ENCODE peak calls at places on chromosome 12, in five cellular contexts. K, S, M, X and H are unnamed samples. For H3K4me1 and H3K9me3, the result is how much of the 10 kb centered on the place peaks cover.

GRCh38 chr12:100706029-100706428 is 88.5 kb upstream of the ANO4 start:
- DNase-seq in K (no peak), S (no peak), M (peak), X (no peak), H (peak)

GRCh38 chr12:51838036-51838435 is 10.5 kb downstream of the FIGNL2 start:
- DNase-seq in K (no peak), S (no peak), M (no peak), X (no peak), H (no peak)

GRCh38 chr12:113152835-113153814 is 3.6 kb downstream of the CFAP73 start:
- DNase-seq in K (no peak), S (no peak), M (peak), X (peak), H (peak)

GRCh38 chr12:10241276-10241675 is 28.6 kb downstream of the GABARAPL1 start:
- DNase-seq in K (no peak), S (no peak), M (no peak), X (no peak), H (peak)

GRCh38 chr12:106046301-106046846 is 92.4 kb downstream of the NUAK1 start:
- DNase-seq in K (no peak), S (no peak), M (no peak), X (no peak), H (no peak)

GRCh38 chr12:3076730-3077571 is at the start of gene TSPAN9:
- DNase-seq in K (peak), S (peak), M (peak), X (peak), H (peak)

GRCh38 chr12:69583203-69583602 is 2.1 kb upstream of the CCT2 start:
- DNase-seq in K (no peak), S (no peak), M (no peak), X (no peak), H (peak)

GRCh38 chr12:18747960-18748359 is 10.0 kb downstream of the CAPZA3 start:
- DNase-seq in K (no peak), S (no peak), M (peak), X (no peak), H (peak)

GRCh38 chr12:27615331-27615891 is 80.8 kb upstream of the REP15 start:
- DNase-seq in K (no peak), S (no peak), M (peak), X (no peak), H (peak)

GRCh38 chr12:50618864-50619609 is 114.3 kb downstream of the DIP2B start:
- DNase-seq in K (no peak), S (no peak), M (peak), X (no peak), H (no peak)

GRCh38 chr12:52918784-52919183 is 13.9 kb upstream of the KRT8 start:
- DNase-seq in K (no peak), S (no peak), M (no peak), X (no peak), H (no peak)

GRCh38 chr12:76299536-76300296 is 48.5 kb downstream of the BBS10 start:
- DNase-seq in K (no peak), S (no peak), M (no peak), X (no peak), H (no peak)

GRCh38 chr12:20567413-20567812 is 127.7 kb upstream of the SLCO1C1 start:
- DNase-seq in K (no peak), S (no peak), M (peak), X (no peak), H (no peak)

GRCh38 chr12:7542813-7543212 is 39.2 kb upstream of the CD163 start:
- DNase-seq in K (no peak), S (no peak), M (peak), X (no peak), H (no peak)

GRCh38 chr12:70190252-70191010 is 52.8 kb upstream of the CNOT2 start:
- DNase-seq in K (no peak), S (no peak), M (peak), X (no peak), H (peak)

GRCh38 chr12:124607681-124608425 is 40.4 kb upstream of the NCOR2 start:
- DNase-seq in K (no peak), S (no peak), M (no peak), X (no peak), H (no peak)

GRCh38 chr12:107127482-107128185 is 34.3 kb upstream of the CRY1 start:
- DNase-seq in K (no peak), S (no peak), M (no peak), X (no peak), H (peak)

GRCh38 chr12:110105961-110106540 is 18.1 kb upstream of the IFT81 start:
- DNase-seq in K (no peak), S (no peak), M (peak), X (no peak), H (no peak)

GRCh38 chr12:89225808-89226368 is 126.4 kb downstream of the DUSP6 start:
- DNase-seq in K (no peak), S (no peak), M (peak), X (no peak), H (no peak)

GRCh38 chr12:108938247-108938924 is 58.5 kb downstream of the DAO start:
- DNase-seq in K (no peak), S (no peak), M (no peak), X (no peak), H (no peak)

GRCh38 chr12:81284137-81284536 is 206.3 kb downstream of the ACSS3 start:
- DNase-seq in K (no peak), S (no peak), M (no peak), X (no peak), H (peak)

GRCh38 chr12:57909056-57909455 is 32.3 kb upstream of the ATP23 start:
- DNase-seq in K (no peak), S (no peak), M (no peak), X (no peak), H (no peak)

GRCh38 chr12:25855716-25856115 is 102.8 kb upstream of the RASSF8 start:
- DNase-seq in K (no peak), S (no peak), M (peak), X (no peak), H (no peak)

GRCh38 chr12:127509066-127509778 is 757.7 kb upstream of the TMEM132C start:
- DNase-seq in K (no peak), S (no peak), M (no peak), X (no peak), H (no peak)

GRCh38 chr12:84913151-84913550 is 552 bp upstream of the SLC6A15 start:
- DNase-seq in K (no peak), S (no peak), M (peak), X (no peak), H (no peak)

GRCh38 chr12:80422549-80422948 is 21.5 kb upstream of the PTPRQ start:
- DNase-seq in K (no peak), S (no peak), M (peak), X (no peak), H (no peak)

GRCh38 chr12:124443929-124444712 is 123.3 kb downstream of the NCOR2 start:
- DNase-seq in K (no peak), S (no peak), M (no peak), X (no peak), H (no peak)

GRCh38 chr12:49000346-49000745 is 1.2 kb upstream of the DDN start:
- DNase-seq in K (no peak), S (no peak), M (no peak), X (no peak), H (no peak)

GRCh38 chr12:18313316-18313715 is 52.0 kb downstream of the PIK3C2G start:
- DNase-seq in K (no peak), S (no peak), M (no peak), X (no peak), H (no peak)

GRCh38 chr12:52862023-52862422 is 13.2 kb upstream of the KRT78 start:
- DNase-seq in K (no peak), S (no peak), M (no peak), X (no peak), H (no peak)

GRCh38 chr12:93050748-93051081 is 121.6 kb upstream of the EEA1 start:
- DNase-seq in K (no peak), S (no peak), M (no peak), X (no peak), H (no peak)

GRCh38 chr12:93043877-93044209 is 114.7 kb upstream of the EEA1 start:
- DNase-seq in K (no peak), S (no peak), M (no peak), X (no peak), H (no peak)

GRCh38 chr12:93047118-93047517 is 118.0 kb upstream of the EEA1 start:
- DNase-seq in K (no peak), S (no peak), M (no peak), X (no peak), H (no peak)

GRCh38 chr12:93050026-93050747 is 121.1 kb upstream of the EEA1 start:
- DNase-seq in K (no peak), S (no peak), M (peak), X (no peak), H (no peak)

GRCh38 chr12:93048646-93049045 is 119.6 kb upstream of the EEA1 start:
- DNase-seq in K (no peak), S (no peak), M (no peak), X (no peak), H (no peak)
- H3K4me1 ChIP-seq in K (under half), S (under half), M (under half), X (under half), H (under half)

GRCh38 chr12:66502911-66503310 is 176.0 kb downstream of the GRIP1 start:
- DNase-seq in K (no peak), S (no peak), M (no peak), X (no peak), H (no peak)
- H3K9me3 ChIP-seq in K (under half), S (under half), M (under half), X (under half), H (under half)

GRCh38 chr12:24363177-24363754 is 413.8 kb upstream of the SOX5 start:
- DNase-seq in K (no peak), S (no peak), M (no peak), X (no peak), H (peak)

GRCh38 chr12:24366514-24366913 is 417.0 kb upstream of the SOX5 start:
- DNase-seq in K (no peak), S (no peak), M (no peak), X (no peak), H (no peak)

GRCh38 chr12:24361860-24362581 is 412.6 kb upstream of the SOX5 start:
- DNase-seq in K (no peak), S (no peak), M (no peak), X (no peak), H (no peak)

GRCh38 chr12:24360907-24361306 is 411.4 kb upstream of the SOX5 start:
- DNase-seq in K (no peak), S (no peak), M (peak), X (no peak), H (no peak)

GRCh38 chr12:24364921-24365320 is 415.5 kb upstream of the SOX5 start:
- DNase-seq in K (no peak), S (no peak), M (no peak), X (no peak), H (no peak)
- H3K4me1 ChIP-seq in K (under half), S (under half), M (under half), X (under half), H (under half)

GRCh38 chr12:133235401-133236112 is at the start of gene ANHX:
- DNase-seq in K (no peak), S (no peak), M (no peak), X (no peak), H (no peak)
- H3K9me3 ChIP-seq in K (under half), S (under half), M (under half), X (under half), H (under half)

DNA sequence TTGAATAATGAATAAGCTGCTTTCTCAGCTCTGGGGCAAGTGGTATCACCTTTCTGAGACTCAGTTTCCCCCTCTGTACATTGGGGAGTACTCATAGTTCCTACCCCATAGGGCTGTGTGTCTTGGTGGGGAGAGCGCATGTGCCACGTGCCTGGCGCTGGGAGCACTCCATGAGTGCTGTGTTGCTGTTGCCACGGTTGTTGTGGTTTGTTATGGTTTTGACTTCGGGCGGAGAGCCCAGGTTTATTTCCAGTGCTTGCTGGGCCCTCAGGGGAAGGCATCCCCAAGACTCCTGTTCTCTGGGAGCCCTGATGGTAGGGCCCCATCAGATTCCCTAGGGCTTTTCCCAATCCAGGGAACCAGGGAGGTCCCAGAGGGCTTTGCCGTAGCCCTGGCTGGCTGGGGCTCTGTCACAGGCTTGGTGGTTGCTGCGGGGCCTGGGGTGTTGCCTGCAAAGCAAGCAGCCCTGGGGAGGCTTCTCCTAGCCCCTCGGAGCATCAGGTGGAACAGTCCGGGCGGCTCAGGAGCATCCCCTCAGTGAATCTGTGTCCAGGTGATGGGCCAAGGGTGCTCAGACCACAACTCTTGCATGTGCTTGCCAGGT is 18.6 kb downstream of the SH2B3 start:
- DNase-seq in K (no peak), S (no peak), M (no peak), X (no peak), H (no peak)
- H3K4me1 ChIP-seq in K (under half), S (under half), M (under half), X (half or more), H (under half)

DNA sequence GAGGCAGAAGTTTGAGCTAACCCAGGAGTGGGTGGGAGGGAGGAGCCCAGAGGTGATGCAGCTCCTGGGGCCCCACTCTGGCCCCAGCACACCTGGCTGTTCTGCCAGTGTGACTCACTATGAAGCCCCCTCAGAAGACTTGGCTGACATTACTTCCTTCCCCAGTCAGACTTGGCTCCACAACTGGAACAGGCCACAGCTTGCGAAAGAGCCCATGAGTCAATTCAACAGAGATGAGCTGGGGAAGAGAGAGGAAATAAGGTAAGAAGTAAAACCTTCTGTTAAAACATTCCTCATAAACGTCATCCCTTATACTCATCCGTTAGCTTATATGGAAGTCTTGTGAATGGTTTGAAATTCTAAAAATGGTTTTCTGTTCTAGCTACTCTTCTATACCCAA is 245.9 kb downstream of the ADAMTS20 start:
- DNase-seq in K (peak), S (no peak), M (peak), X (no peak), H (no peak)
- H3K9me3 ChIP-seq in K (under half), S (under half), M (under half), X (under half), H (under half)

GRCh38 chr12:21697829-21698630 is 40.4 kb upstream of the LDHB start:
- DNase-seq in K (no peak), S (no peak), M (peak), X (no peak), H (no peak)

GRCh38 chr12:21704847-21705246 is 47.2 kb upstream of the LDHB start:
- DNase-seq in K (no peak), S (no peak), M (no peak), X (no peak), H (no peak)

GRCh38 chr12:21696603-21697002 is 39.0 kb upstream of the LDHB start:
- DNase-seq in K (no peak), S (no peak), M (no peak), X (no peak), H (no peak)

GRCh38 chr12:21695896-21696295 is 38.3 kb upstream of the LDHB start:
- DNase-seq in K (no peak), S (no peak), M (no peak), X (no peak), H (no peak)

DNA sequence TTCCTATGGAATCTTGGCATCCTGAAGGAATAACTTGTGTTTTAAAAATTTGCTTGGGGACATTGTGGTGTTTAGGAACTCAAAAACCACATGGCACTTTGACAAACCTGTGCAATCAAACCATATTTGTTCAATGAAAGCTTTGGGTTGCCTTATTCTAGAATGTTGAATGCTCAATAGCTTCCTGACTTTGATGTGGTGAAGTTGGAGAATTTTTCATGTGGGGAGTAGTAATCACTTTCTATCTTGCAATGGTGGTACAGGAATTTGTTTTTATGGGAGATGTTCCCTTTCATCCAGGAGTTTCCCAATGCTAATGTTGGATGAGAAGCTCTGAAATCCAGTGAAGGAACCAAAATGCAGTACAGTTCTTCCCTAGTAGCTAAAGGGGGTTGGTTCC is 42.2 kb upstream of the LDHB start:
- DNase-seq in K (no peak), S (no peak), M (no peak), X (no peak), H (no peak)
- H3K4me1 ChIP-seq in K (under half), S (under half), M (under half), X (under half), H (under half)